ENCODE peak calls at places on chromosomes 12 and 14, in six cellular contexts. G, Y, Q, O, M and B are unnamed samples.

GRCh38 chr12:29157486-29157946 is 8.4 kb downstream of the FAR2 start:
- DNase-seq in G (no peak), Y (no peak), Q (no peak), O (no peak), M (no peak), B (no peak)

GRCh38 chr14:94918896-94919295 is 149.0 kb upstream of the GSC start:
- DNase-seq in G (no peak), Y (peak), Q (no peak), O (no peak), M (no peak), B (no peak)

GRCh38 chr12:78703820-78704525 is 160.6 kb upstream of the SYT1 start:
- DNase-seq in G (no peak), Y (no peak), Q (no peak), O (no peak), M (no peak), B (no peak)

GRCh38 chr12:113277511-113277910 is 56.2 kb downstream of the TPCN1 start:
- DNase-seq in G (no peak), Y (no peak), Q (no peak), O (no peak), M (no peak), B (no peak)

GRCh38 chr12:47741340-47741703 is 16.0 kb upstream of the ENDOU start:
- DNase-seq in G (no peak), Y (no peak), Q (no peak), O (no peak), M (no peak), B (no peak)

GRCh38 chr14:71734076-71734475 is 198.2 kb upstream of the RGS6 start:
- DNase-seq in G (no peak), Y (no peak), Q (no peak), O (no peak), M (no peak), B (no peak)

GRCh38 chr12:108582509-108582908 is 15.4 kb downstream of the TMEM119 start:
- DNase-seq in G (no peak), Y (no peak), Q (no peak), O (no peak), M (no peak), B (no peak)

GRCh38 chr12:128942960-128943477 is 89.7 kb downstream of the GLT1D1 start:
- DNase-seq in G (no peak), Y (no peak), Q (no peak), O (no peak), M (no peak), B (no peak)

GRCh38 chr14:23494223-23494622 is 24.7 kb downstream of the NGDN start:
- DNase-seq in G (no peak), Y (no peak), Q (no peak), O (peak), M (no peak), B (no peak)

GRCh38 chr12:43586646-43587245 is 34.7 kb upstream of the ADAMTS20 start:
- DNase-seq in G (no peak), Y (no peak), Q (no peak), O (no peak), M (no peak), B (no peak)

GRCh38 chr14:75514673-75515630 is 7.3 kb upstream of the BATF start:
- DNase-seq in G (no peak), Y (no peak), Q (peak), O (no peak), M (peak), B (no peak)

GRCh38 chr12:104486943-104487819 is 30.4 kb downstream of the CHST11 start:
- DNase-seq in G (no peak), Y (no peak), Q (no peak), O (no peak), M (no peak), B (no peak)

GRCh38 chr14:31939934-31940333 is 137.2 kb upstream of the ARHGAP5 start:
- DNase-seq in G (no peak), Y (no peak), Q (no peak), O (no peak), M (no peak), B (no peak)
- TF ChIP-seq TAF1 in G (no peak), Y (no peak), Q (no peak), O (no peak), M (no peak), B (no peak)

GRCh38 chr14:54440037-54440436 is 1.1 kb downstream of the CNIH1 start:
- DNase-seq in G (no peak), Y (no peak), Q (no peak), O (no peak), M (no peak), B (no peak)

GRCh38 chr14:54440454-54440853 is 720 bp downstream of the CNIH1 start:
- DNase-seq in G (no peak), Y (no peak), Q (no peak), O (no peak), M (no peak), B (no peak)

GRCh38 chr14:54444003-54444402 is 2.8 kb upstream of the CNIH1 start:
- DNase-seq in G (no peak), Y (no peak), Q (no peak), O (no peak), M (no peak), B (no peak)

GRCh38 chr14:54438703-54439102 is 2.5 kb downstream of the CNIH1 start:
- DNase-seq in G (no peak), Y (no peak), Q (no peak), O (no peak), M (no peak), B (no peak)

GRCh38 chr14:54440870-54441868 is at the start of gene CNIH1:
- DNase-seq in G (peak), Y (peak), Q (peak), O (peak), M (peak), B (peak)
- TF ChIP-seq POLR2A in G (peak), Y (peak), Q (peak), O (peak), M (peak), B (peak)

GRCh38 chr14:53510281-53510912 is 357.3 kb upstream of the DDHD1 start:
- DNase-seq in G (no peak), Y (no peak), Q (no peak), O (no peak), M (no peak), B (no peak)

GRCh38 chr14:53515264-53515663 is 362.1 kb upstream of the DDHD1 start:
- DNase-seq in G (no peak), Y (no peak), Q (no peak), O (no peak), M (no peak), B (no peak)

GRCh38 chr14:53509227-53509822 is 356.2 kb upstream of the DDHD1 start:
- DNase-seq in G (no peak), Y (no peak), Q (no peak), O (no peak), M (no peak), B (no peak)

DNA sequence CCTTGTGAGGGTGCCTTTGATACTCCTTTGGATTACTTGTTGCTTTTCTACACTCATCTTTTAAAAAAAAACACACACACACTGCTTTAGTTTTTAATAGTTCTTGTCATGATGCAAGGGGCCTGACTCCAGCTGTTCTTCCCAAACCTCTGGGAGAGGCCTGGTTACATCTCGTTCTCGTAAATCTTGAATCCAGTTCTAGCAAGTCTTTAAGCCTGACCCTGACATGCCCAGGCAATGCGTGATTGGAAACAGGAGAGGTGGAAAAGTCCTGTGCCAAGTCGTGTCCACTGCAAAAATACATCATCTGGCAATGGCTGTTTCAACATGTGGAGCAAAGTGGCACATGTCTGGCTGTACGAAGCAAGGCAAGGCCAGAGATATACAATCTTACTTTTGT is 356.7 kb upstream of the DDHD1 start:
- DNase-seq in G (no peak), Y (no peak), Q (no peak), O (no peak), M (no peak), B (no peak)
- TF ChIP-seq POLR2AphosphoS5 in G (no peak), Y (no peak), Q (no peak), O (no peak), M (no peak), B (no peak)

GRCh38 chr14:68794856-68795601 is 2.2 kb upstream of the ZFP36L1 start:
- DNase-seq in G (no peak), Y (no peak), Q (no peak), O (no peak), M (no peak), B (no peak)

GRCh38 chr14:68796418-68797101 is 3.7 kb upstream of the ZFP36L1 start:
- DNase-seq in G (no peak), Y (no peak), Q (no peak), O (no peak), M (peak), B (no peak)

GRCh38 chr14:68795602-68796417 is 2.9 kb upstream of the ZFP36L1 start:
- DNase-seq in G (no peak), Y (peak), Q (no peak), O (peak), M (peak), B (no peak)

GRCh38 chr14:68798621-68799020 is 5.8 kb upstream of the ZFP36L1 start:
- DNase-seq in G (no peak), Y (no peak), Q (no peak), O (no peak), M (no peak), B (no peak)

GRCh38 chr14:68797180-68797670 is 4.4 kb upstream of the ZFP36L1 start:
- DNase-seq in G (no peak), Y (peak), Q (no peak), O (no peak), M (peak), B (no peak)
- TF ChIP-seq TAF1 in G (no peak), Y (peak), Q (no peak), O (no peak), M (no peak), B (no peak)

GRCh38 chr12:110280784-110281548 is at the start of gene ATP2A2:
- DNase-seq in G (peak), Y (no peak), Q (peak), O (peak), M (peak), B (peak)

GRCh38 chr12:110282343-110282860 is 1.4 kb downstream of the ATP2A2 start:
- DNase-seq in G (no peak), Y (no peak), Q (no peak), O (no peak), M (no peak), B (no peak)

GRCh38 chr12:110281549-110282342 is 699 bp downstream of the ATP2A2 start:
- DNase-seq in G (peak), Y (no peak), Q (no peak), O (no peak), M (peak), B (peak)

GRCh38 chr12:110284597-110284996 is 3.5 kb downstream of the ATP2A2 start:
- DNase-seq in G (no peak), Y (no peak), Q (no peak), O (no peak), M (no peak), B (no peak)

DNA sequence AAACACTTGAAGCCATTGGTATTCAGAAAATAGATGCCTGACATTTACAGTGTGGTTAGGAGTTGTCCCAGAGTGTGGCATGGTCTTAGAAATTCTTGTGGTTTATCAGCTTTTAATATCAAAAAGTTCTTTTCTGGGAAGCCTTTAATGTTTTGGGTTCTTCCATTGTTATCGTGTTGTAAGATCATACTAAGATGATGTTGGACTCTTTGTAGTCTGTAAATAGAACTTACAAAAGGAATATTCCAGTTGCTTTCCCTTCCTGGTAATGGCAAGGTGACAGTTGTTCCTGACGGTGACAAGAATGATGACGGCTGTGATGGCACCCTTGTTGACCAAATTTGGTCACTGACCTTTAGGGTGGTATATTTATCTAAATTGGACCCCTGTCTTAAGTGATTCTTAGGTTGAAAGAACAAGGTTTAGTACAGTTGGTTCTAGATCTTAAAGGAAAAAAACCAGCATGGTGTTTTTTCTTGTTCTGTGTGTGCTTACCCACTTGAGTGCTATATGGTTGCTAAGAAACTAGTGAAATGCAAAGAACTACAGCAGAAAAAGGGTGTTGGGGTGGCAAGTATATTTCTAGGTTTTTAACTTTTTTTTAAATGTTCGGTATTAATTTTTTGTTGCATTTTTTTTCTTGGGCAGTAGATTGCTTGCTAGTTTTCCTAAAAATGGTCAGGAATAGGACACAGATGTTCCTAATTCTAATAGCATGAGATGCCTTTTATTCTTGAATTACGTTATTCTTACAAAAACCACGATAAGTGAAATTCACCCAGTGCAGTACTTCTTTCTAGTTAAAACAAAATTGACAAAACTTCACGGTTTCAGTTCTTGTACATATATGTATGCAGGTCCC is 2.1 kb downstream of the ATP2A2 start:
- DNase-seq in G (no peak), Y (no peak), Q (no peak), O (no peak), M (no peak), B (no peak)
- TF ChIP-seq POLR2A in G (no peak), Y (no peak), Q (no peak), O (peak), M (no peak), B (no peak)

DNA sequence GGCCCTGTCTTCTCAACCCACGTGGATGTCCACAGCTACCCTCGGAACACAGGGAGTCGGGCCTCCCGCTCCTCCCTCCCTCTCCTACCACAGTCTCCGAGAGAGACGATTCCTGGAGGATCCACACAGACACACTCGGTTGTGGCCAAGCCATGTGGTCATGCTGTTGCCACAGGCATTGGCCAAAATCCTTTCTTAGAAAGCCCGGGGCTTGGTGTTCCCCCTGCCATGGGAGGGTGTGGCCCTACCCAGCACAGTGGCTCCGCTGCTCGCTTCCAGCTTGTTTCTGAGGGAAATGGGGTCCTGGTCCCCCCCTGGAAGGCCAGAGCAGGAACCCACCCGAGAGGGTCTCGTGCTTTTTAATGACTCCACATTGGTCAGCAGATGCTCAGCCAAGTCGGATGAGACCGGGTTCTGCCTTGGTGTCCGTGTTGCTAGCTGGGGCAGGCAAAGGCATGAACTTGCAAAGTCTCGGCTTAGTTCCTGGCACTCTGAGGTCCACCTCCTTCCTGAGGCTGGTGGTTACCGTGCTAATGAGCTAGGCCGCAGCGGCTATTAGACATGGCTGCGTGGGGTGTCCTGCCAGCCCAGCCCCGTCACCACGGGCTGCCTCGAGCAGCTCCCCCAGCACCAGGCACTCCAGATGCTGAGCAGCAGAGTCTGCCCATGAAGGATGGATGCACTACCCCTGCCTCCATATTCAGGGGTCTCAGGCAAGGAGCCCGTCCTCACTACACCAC is 46.8 kb upstream of the MEG3 start:
- DNase-seq in G (no peak), Y (no peak), Q (no peak), O (no peak), M (no peak), B (no peak)
- TF ChIP-seq POLR2AphosphoS5 in G (no peak), Y (no peak), Q (no peak), O (no peak), M (no peak), B (no peak)

GRCh38 chr12:3534511-3534910 is 43.5 kb downstream of the PRMT8 start:
- DNase-seq in G (no peak), Y (no peak), Q (no peak), O (no peak), M (no peak), B (no peak)

GRCh38 chr12:3533703-3534386 is 42.8 kb downstream of the PRMT8 start:
- DNase-seq in G (no peak), Y (no peak), Q (no peak), O (no peak), M (no peak), B (no peak)

GRCh38 chr12:3535431-3535841 is 44.4 kb downstream of the PRMT8 start:
- DNase-seq in G (no peak), Y (no peak), Q (no peak), O (no peak), M (no peak), B (no peak)

GRCh38 chr12:3531496-3531895 is 40.5 kb downstream of the PRMT8 start:
- DNase-seq in G (no peak), Y (no peak), Q (no peak), O (no peak), M (no peak), B (no peak)

DNA sequence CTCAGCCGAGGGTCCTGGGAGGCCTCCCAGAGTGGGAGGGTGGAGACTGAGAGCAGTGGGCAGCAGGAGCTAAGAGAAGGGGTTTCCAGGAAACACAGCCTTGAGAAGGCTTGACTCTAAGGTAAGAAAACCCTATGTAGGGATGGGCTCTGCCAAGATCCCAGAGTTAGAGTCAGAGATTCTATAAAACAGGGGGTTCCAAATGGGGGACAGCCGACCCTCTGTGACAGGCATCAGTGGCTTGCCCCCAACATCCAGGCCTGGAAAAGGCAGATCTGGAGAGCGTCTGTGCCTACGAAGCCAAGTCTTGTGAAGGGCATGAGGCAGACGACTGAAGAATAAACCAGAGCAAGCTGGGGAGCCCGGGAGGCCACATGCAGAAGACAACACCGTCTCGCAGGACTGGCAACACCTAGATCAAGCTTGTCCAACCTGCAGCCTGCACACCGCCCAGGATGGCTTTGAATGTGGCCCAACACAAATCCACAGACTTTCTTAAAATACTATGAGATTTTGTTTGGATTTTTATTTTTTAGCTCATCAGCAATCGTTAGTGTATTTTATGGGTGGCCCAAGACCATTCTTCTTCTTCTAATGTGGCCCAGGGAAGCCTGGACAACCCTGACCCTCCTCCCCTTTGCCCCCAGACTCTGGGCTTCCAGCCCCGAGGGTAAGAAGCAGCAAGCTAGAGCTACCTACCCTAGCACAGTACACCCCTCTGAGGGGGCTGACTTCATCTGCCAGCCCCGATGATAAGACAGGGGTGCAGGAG is 42.1 kb downstream of the PRMT8 start:
- DNase-seq in G (no peak), Y (no peak), Q (no peak), O (no peak), M (no peak), B (no peak)
- TF ChIP-seq TAF1 in G (no peak), Y (no peak), Q (no peak), O (no peak), M (no peak), B (no peak)

DNA sequence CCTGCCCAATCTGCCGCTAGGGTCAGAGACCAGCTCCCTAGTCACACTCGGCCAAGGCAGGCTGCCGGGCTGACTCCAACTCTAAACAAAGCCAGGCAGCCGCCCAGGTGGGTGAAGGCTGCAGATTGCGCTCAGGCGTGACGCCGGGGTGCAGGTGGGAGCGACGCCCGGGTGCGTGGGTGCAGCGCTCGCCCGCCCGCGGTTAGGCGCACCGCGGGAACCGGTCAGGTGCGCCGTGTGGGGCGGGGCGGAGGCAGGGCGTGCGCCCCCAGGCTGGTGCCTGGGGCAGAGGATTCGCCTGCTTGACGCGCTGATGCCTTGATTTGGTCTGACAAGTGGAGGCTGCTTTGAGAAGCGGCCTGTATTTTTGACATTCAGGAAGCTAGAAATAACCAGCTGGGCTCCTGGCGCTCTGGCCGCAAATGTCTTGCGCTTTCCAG is 126.7 kb upstream of the HIF1A start:
- DNase-seq in G (peak), Y (no peak), Q (peak), O (no peak), M (no peak), B (peak)
- TF ChIP-seq POLR2A in G (no peak), Y (no peak), Q (peak), O (no peak), M (no peak), B (no peak)

GRCh38 chr12:96077081-96077480 is 41.7 kb upstream of the LTA4H start:
- DNase-seq in G (no peak), Y (no peak), Q (no peak), O (no peak), M (no peak), B (no peak)

GRCh38 chr12:96081596-96081995 is 46.2 kb upstream of the LTA4H start:
- DNase-seq in G (no peak), Y (no peak), Q (no peak), O (no peak), M (no peak), B (no peak)

GRCh38 chr12:96075560-96075959 is 40.2 kb upstream of the LTA4H start:
- DNase-seq in G (no peak), Y (no peak), Q (no peak), O (no peak), M (no peak), B (no peak)

GRCh38 chr12:96073346-96074336 is 38.3 kb upstream of the LTA4H start:
- DNase-seq in G (no peak), Y (no peak), Q (no peak), O (no peak), M (no peak), B (no peak)

GRCh38 chr12:96078281-96078761 is 42.9 kb upstream of the LTA4H start:
- DNase-seq in G (no peak), Y (no peak), Q (no peak), O (no peak), M (no peak), B (no peak)
- TF ChIP-seq POLR2AphosphoS5 in G (no peak), Y (no peak), Q (no peak), O (no peak), M (no peak), B (no peak)